ENCODE peak calls at places on chromosomes 2 and 18, in six cellular contexts. B is HepG2, A is GM12891, H is H1, V is GM12878, M is K562. O is an unnamed sample.

GRCh38 chr2:182066439-182067061 is 80.9 kb downstream of the PPP1R1C start:
- DNase-seq in B (no peak), A (no peak), H (no peak), V (no peak), M (no peak), O (no peak)

GRCh38 chr2:221553333-221553732 is 18.8 kb downstream of the EPHA4 start:
- DNase-seq in B (no peak), A (no peak), H (no peak), V (no peak), M (no peak), O (no peak)

GRCh38 chr2:85925216-85925671 is 36.5 kb upstream of the ST3GAL5 start:
- DNase-seq in B (no peak), A (no peak), H (no peak), V (no peak), M (no peak), O (no peak)

GRCh38 chr18:3466051-3466450 is 16.1 kb downstream of the TGIF1 start:
- DNase-seq in B (no peak), A (no peak), H (no peak), V (no peak), M (no peak), O (no peak)

GRCh38 chr2:217216982-217217381 is 357.1 kb upstream of the TNP1 start:
- DNase-seq in B (no peak), A (no peak), H (no peak), V (no peak), M (no peak), O (no peak)

GRCh38 chr2:173997779-173998178 is 32.6 kb upstream of the SP3 start:
- DNase-seq in B (no peak), A (no peak), H (no peak), V (no peak), M (no peak), O (no peak)

GRCh38 chr2:155574941-155575340 is 757.6 kb downstream of the NR4A2 start:
- DNase-seq in B (no peak), A (no peak), H (no peak), V (no peak), M (no peak), O (no peak)

GRCh38 chr2:37181726-37182684 is 6.5 kb downstream of the SULT6B1 start:
- DNase-seq in B (no peak), A (no peak), H (no peak), V (no peak), M (no peak), O (no peak)

GRCh38 chr2:120464448-120464931 is 118.6 kb downstream of the INHBB start:
- DNase-seq in B (no peak), A (no peak), H (no peak), V (no peak), M (no peak), O (no peak)

GRCh38 chr2:37852585-37853014 is 72.5 kb upstream of the RMDN2 start:
- DNase-seq in B (no peak), A (no peak), H (no peak), V (no peak), M (no peak), O (no peak)

GRCh38 chr2:168002021-168002553 is 245.3 kb downstream of the STK39 start:
- DNase-seq in B (no peak), A (no peak), H (no peak), V (peak; percentile 15), M (no peak), O (no peak)

GRCh38 chr2:71101656-71102055 is 28.4 kb downstream of the MCEE start:
- DNase-seq in B (peak; percentile 50), A (no peak), H (no peak), V (no peak), M (no peak), O (no peak)

GRCh38 chr2:124034265-124034664 is 9.2 kb downstream of the CNTNAP5 start:
- DNase-seq in B (no peak), A (no peak), H (no peak), V (no peak), M (no peak), O (no peak)

GRCh38 chr18:13136056-13136688 is 82.4 kb upstream of the LDLRAD4 start:
- DNase-seq in B (no peak), A (peak; percentile 42), H (no peak), V (no peak), M (peak; percentile 3), O (no peak)

GRCh38 chr2:160741815-160742214 is 248.2 kb upstream of the RBMS1 start:
- DNase-seq in B (no peak), A (no peak), H (no peak), V (no peak), M (no peak), O (no peak)

GRCh38 chr2:47815764-47816163 is 32.8 kb downstream of the MSH6 start:
- DNase-seq in B (no peak), A (no peak), H (no peak), V (no peak), M (no peak), O (no peak)

GRCh38 chr2:64857581-64858471 is 131.4 kb upstream of the SLC1A4 start:
- DNase-seq in B (no peak), A (no peak), H (no peak), V (no peak), M (no peak), O (no peak)

GRCh38 chr2:55111570-55112228 is 61.4 kb upstream of the RTN4 start:
- DNase-seq in B (peak; percentile 68), A (no peak), H (peak; percentile 33), V (no peak), M (peak; percentile 51), O (no peak)

GRCh38 chr18:43078485-43079092 is 36.9 kb downstream of the RIT2 start:
- DNase-seq in B (no peak), A (no peak), H (no peak), V (no peak), M (no peak), O (no peak)

GRCh38 chr2:149410701-149411484 is 80.5 kb downstream of the LYPD6 start:
- DNase-seq in B (no peak), A (no peak), H (no peak), V (no peak), M (no peak), O (no peak)

GRCh38 chr2:238498691-238499295 is 72.1 kb downstream of the ASB1 start:
- DNase-seq in B (no peak), A (no peak), H (no peak), V (no peak), M (no peak), O (no peak)

GRCh38 chr2:9466147-9466683 is 8.1 kb upstream of the IAH1 start:
- DNase-seq in B (no peak), A (no peak), H (no peak), V (no peak), M (no peak), O (no peak)

GRCh38 chr18:413263-413662 is 87.2 kb downstream of the COLEC12 start:
- DNase-seq in B (no peak), A (no peak), H (no peak), V (no peak), M (no peak), O (no peak)

GRCh38 chr2:98501896-98502295 is 57.2 kb downstream of the INPP4A start:
- DNase-seq in B (no peak), A (no peak), H (no peak), V (no peak), M (no peak), O (no peak)

GRCh38 chr2:28393115-28393836 is 618 bp downstream of the FOSL2 start:
- DNase-seq in B (no peak), A (peak; percentile 38), H (no peak), V (no peak), M (peak; percentile 68), O (peak; percentile 41)

GRCh38 chr2:183408562-183408961 is 284.3 kb downstream of the NUP35 start:
- DNase-seq in B (no peak), A (no peak), H (peak; percentile 21), V (no peak), M (no peak), O (no peak)

GRCh38 chr2:31729442-31730092 is 148.8 kb upstream of the SRD5A2 start:
- DNase-seq in B (peak; percentile 60), A (peak; percentile 3), H (no peak), V (peak; percentile 12), M (peak; percentile 13), O (no peak)

DNA sequence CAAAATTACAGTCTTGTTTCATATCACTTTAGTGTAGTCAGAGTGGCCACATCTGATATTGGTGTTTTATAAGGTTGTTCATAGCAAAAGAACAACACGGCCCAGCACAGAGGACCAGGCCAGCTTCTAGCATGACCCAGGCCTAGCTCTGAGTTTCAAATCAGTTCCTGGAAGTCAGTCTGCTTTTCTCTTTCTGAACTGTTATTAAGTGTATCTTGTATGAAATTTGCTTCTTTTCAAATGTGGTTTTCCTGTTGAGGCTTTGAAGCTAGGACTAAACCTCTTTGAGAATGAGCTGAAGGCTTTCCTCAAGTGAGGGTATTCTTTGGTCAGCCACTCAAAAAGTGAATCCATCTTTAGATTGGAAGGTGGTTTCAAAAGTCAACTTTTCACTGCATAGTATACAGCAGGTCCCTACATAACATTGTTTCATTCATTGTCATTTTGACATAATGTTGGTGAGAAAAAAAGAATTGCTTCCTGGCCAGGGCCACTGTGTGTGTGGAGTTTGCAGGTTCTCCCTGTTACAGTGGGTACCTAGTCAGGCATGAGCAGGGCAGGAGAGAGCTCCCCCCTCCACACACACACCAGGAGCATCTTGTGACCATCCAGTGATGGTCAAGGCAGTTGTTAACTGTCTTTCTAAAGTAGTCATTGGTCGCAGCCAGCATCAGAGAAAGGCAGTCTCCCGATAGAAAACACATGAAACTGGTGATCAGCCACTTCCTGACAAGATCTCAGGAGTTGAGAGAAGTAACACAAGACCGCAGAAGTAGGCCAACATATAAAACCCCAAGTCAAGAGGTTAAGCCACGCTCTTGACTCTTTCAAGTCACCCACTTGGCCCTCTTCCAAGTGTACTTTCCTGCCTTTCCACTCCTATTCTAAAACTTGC is 6.7 kb upstream of the ACAA2 start:
- DNase-seq in B (no peak), A (no peak), H (no peak), V (no peak), M (no peak), O (no peak)
- TF ChIP-seq TAF1 in B (no peak), A (no peak), H (no peak), V (no peak), M (no peak), O (no peak)

DNA sequence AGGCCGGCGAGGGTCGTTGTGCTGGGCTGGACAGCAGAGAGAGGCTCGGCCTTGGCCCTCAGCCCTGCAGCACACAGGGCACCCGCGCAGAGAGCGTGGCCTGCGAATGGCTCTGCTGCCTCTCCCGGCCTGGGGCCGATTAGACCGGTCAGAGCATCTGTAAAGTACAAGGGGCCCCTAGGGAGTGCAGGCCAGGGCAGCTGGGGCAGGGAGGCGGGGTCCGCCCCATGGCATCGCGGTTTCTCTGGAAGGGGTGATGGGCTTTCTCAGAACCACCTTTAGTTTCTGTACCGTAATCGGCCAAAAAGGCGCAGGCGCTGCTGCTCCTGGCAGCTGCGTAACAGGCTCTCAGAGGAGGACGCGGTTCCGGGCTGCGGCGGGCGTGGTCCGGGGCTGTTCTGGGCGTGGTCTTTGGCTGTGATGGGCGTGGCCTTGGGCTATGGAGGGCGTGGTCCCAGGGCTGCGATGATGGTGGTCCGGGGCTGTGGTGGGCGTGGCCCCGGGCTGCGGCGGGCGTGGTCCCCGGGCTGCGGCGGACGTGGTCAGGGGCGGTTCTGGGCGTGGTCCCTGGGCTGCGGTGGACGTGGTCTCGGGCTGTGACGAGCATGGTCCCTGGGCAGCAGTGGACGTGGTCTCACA is 1.5 kb upstream of the GPR148 start:
- DNase-seq in B (no peak), A (peak; percentile 64), H (peak; percentile 83), V (peak; percentile 48), M (peak; percentile 97), O (peak; percentile 37)
- TF ChIP-seq POLR2A in B (no peak), A (no peak), H (peak; percentile 64), V (peak; percentile 71), M (peak; percentile 62), O (no peak)

GRCh38 chr2:135821190-135821589 is 15.8 kb downstream of the LCT start:
- DNase-seq in B (no peak), A (no peak), H (no peak), V (no peak), M (no peak), O (no peak)
- TF ChIP-seq TAF1 in B (no peak), A (no peak), H (no peak), V (no peak), M (no peak), O (no peak)

GRCh38 chr2:231456295-231457004 is 7.8 kb downstream of the NCL start:
- DNase-seq in B (no peak), A (no peak), H (no peak), V (no peak), M (no peak), O (no peak)
- TF ChIP-seq POLR2A in B (peak; percentile 46), A (no peak), H (peak; percentile 66), V (peak; percentile 20), M (no peak), O (no peak)